ENCODE peak calls at places on chromosomes 11 and 22, in six cellular contexts. J, W, A, M, T and L are unnamed samples.

GRCh38 chr11:8103909-8104308 is 22.9 kb downstream of the TUB start:
- DNase-seq in J (no peak), W (no peak), A (no peak), M (no peak), T (no peak), L (no peak)

GRCh38 chr11:115706735-115707134 is 202.5 kb upstream of the CADM1 start:
- DNase-seq in J (no peak), W (no peak), A (no peak), M (no peak), T (no peak), L (no peak)

GRCh38 chr22:50601669-50602337 is 1.2 kb downstream of the MAPK8IP2 start:
- DNase-seq in J (no peak), W (no peak), A (peak; percentile 47), M (no peak), T (no peak), L (no peak)

GRCh38 chr11:124676386-124676785 is 2.7 kb downstream of the SPA17 start:
- DNase-seq in J (no peak), W (no peak), A (no peak), M (no peak), T (no peak), L (no peak)

GRCh38 chr11:63553759-63554158 is 9.4 kb downstream of the PLAAT2 start:
- DNase-seq in J (no peak), W (no peak), A (no peak), M (no peak), T (no peak), L (no peak)

GRCh38 chr11:40188848-40189247 is 1270.6 kb downstream of the LRRC4C start:
- DNase-seq in J (no peak), W (no peak), A (no peak), M (no peak), T (peak; percentile 12), L (no peak)

GRCh38 chr22:45450931-45451651 is 37.6 kb downstream of the RIBC2 start:
- DNase-seq in J (no peak), W (no peak), A (no peak), M (no peak), T (no peak), L (no peak)

GRCh38 chr22:49298834-49299750 is 528.6 kb downstream of the BRD1 start:
- DNase-seq in J (no peak), W (no peak), A (peak; percentile 29), M (no peak), T (no peak), L (no peak)

GRCh38 chr22:39947488-39948216 is 12.5 kb upstream of the TMA7B start:
- DNase-seq in J (no peak), W (no peak), A (no peak), M (no peak), T (no peak), L (no peak)

GRCh38 chr11:30345644-30346043 is 22.7 kb downstream of the ARL14EP start:
- DNase-seq in J (no peak), W (no peak), A (no peak), M (no peak), T (no peak), L (no peak)

GRCh38 chr11:11813288-11813962 is 28.3 kb upstream of the USP47 start:
- DNase-seq in J (no peak), W (no peak), A (no peak), M (no peak), T (peak; percentile 94), L (no peak)

GRCh38 chr11:3056296-3057068 is 741 bp downstream of the CARS1 start:
- DNase-seq in J (no peak), W (peak; percentile 48), A (no peak), M (peak; percentile 38), T (no peak), L (no peak)

GRCh38 chr11:65559951-65560537 is 1.9 kb upstream of the LTBP3 start:
- DNase-seq in J (no peak), W (peak; percentile 51), A (no peak), M (no peak), T (peak; percentile 64), L (no peak)

GRCh38 chr11:1200611-1201191 is 22.2 kb upstream of the MUC5B start:
- DNase-seq in J (no peak), W (no peak), A (no peak), M (no peak), T (no peak), L (peak; percentile 8)

GRCh38 chr11:96396637-96397036 is 6.8 kb downstream of the JRKL start:
- DNase-seq in J (no peak), W (no peak), A (no peak), M (no peak), T (no peak), L (no peak)

GRCh38 chr11:13010737-13011342 is 1.7 kb downstream of the RASSF10 start:
- DNase-seq in J (no peak), W (no peak), A (no peak), M (peak; percentile 51), T (no peak), L (peak; percentile 47)

GRCh38 chr22:37675930-37676571 is 615 bp downstream of the LGALS1 start:
- DNase-seq in J (no peak), W (no peak), A (peak; percentile 53), M (peak; percentile 26), T (no peak), L (no peak)

GRCh38 chr11:122976734-122977454 is 4.7 kb downstream of the BSX start:
- DNase-seq in J (no peak), W (no peak), A (peak; percentile 84), M (peak; percentile 80), T (no peak), L (peak; percentile 62)

GRCh38 chr22:19036523-19037273 is 85.5 kb downstream of the DGCR2 start:
- DNase-seq in J (no peak), W (no peak), A (no peak), M (peak; percentile 55), T (no peak), L (peak; percentile 42)

GRCh38 chr11:59667812-59668187 is 1.0 kb downstream of the PATL1 start:
- DNase-seq in J (no peak), W (no peak), A (no peak), M (no peak), T (peak; percentile 3), L (no peak)

GRCh38 chr11:110850846-110851245 is 138.6 kb upstream of the ARHGAP20 start:
- DNase-seq in J (no peak), W (no peak), A (no peak), M (no peak), T (no peak), L (no peak)

GRCh38 chr11:72703281-72704008 is 29.2 kb upstream of the PDE2A start:
- DNase-seq in J (no peak), W (peak; percentile 50), A (no peak), M (no peak), T (no peak), L (no peak)

GRCh38 chr11:65780770-65781151 is at the start of gene AP5B1:
- DNase-seq in J (no peak), W (peak; percentile 90), A (peak; percentile 65), M (peak; percentile 64), T (peak; percentile 35), L (peak; percentile 53)

GRCh38 chr11:134905513-134905912 is 493.5 kb upstream of the B3GAT1 start:
- DNase-seq in J (no peak), W (no peak), A (no peak), M (no peak), T (no peak), L (no peak)

GRCh38 chr11:31369348-31370329 is at the start of the genes DCDC1 and DNAJC24:
- DNase-seq in J (peak; percentile 76), W (peak; percentile 86), A (peak; percentile 94), M (peak; percentile 98), T (peak; percentile 91), L (peak; percentile 95)

GRCh38 chr22:23749747-23750373 is 1.1 kb downstream of the ZNF70 start:
- DNase-seq in J (no peak), W (no peak), A (no peak), M (no peak), T (no peak), L (no peak)

GRCh38 chr22:23752090-23752691 is 1.3 kb upstream of the ZNF70 start:
- DNase-seq in J (no peak), W (no peak), A (no peak), M (no peak), T (no peak), L (no peak)

GRCh38 chr22:23751441-23751996 is 607 bp upstream of the ZNF70 start:
- DNase-seq in J (no peak), W (no peak), A (no peak), M (peak; percentile 69), T (no peak), L (peak; percentile 51)

GRCh38 chr22:23750374-23750743 is 553 bp downstream of the ZNF70 start:
- DNase-seq in J (no peak), W (no peak), A (no peak), M (no peak), T (no peak), L (no peak)

GRCh38 chr22:23750744-23751440 is at the start of gene ZNF70:
- DNase-seq in J (no peak), W (peak; percentile 83), A (peak; percentile 90), M (peak; percentile 96), T (peak; percentile 69), L (peak; percentile 91)
- TF ChIP-seq CTCF in J (no peak), W (peak; percentile 49), A (no peak), M (no peak), T (peak; percentile 57), L (no peak)

GRCh38 chr11:34332524-34332923 is 25.3 kb downstream of the ABTB2 start:
- DNase-seq in J (no peak), W (no peak), A (no peak), M (peak; percentile 18), T (peak; percentile 80), L (peak; percentile 16)
- TF ChIP-seq CREB1 in J (no peak), W (no peak), A (no peak), M (no peak), T (no peak), L (no peak)

GRCh38 chr11:118658372-118659313 is 20.8 kb downstream of the TREH start:
- DNase-seq in J (no peak), W (no peak), A (no peak), M (peak; percentile 40), T (no peak), L (no peak)
- TF ChIP-seq CTCF in J (no peak), W (peak; percentile 42), A (no peak), M (no peak), T (no peak), L (no peak)

GRCh38 chr11:112392860-112393259 is 132.2 kb upstream of the PLET1 start:
- DNase-seq in J (no peak), W (no peak), A (no peak), M (no peak), T (no peak), L (no peak)

GRCh38 chr11:112398798-112399197 is 138.1 kb upstream of the PLET1 start:
- DNase-seq in J (no peak), W (no peak), A (no peak), M (no peak), T (no peak), L (no peak)

GRCh38 chr11:112391086-112391485 is 130.4 kb upstream of the PLET1 start:
- DNase-seq in J (no peak), W (no peak), A (no peak), M (no peak), T (no peak), L (no peak)

GRCh38 chr11:112396092-112396491 is 135.4 kb upstream of the PLET1 start:
- DNase-seq in J (no peak), W (no peak), A (no peak), M (no peak), T (no peak), L (no peak)

DNA sequence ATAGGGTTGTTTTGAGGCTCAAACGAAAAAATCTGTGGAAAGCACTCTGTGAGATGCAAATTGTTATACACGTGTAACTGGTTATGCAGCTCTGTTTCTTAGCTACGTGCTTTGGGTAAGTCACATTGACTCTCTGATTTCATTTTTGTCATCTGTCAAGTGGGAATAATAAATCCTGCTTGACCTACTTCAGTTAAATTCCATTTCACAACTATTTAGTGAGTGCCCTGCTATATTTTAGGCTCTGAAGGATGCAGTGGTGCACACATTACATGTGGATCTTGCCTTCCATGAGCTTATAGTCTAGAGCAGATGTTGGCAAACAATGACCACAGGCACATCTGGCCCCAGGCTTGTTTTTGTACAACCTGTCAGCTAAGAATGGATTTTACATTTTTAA is 133.6 kb upstream of the PLET1 start:
- DNase-seq in J (no peak), W (no peak), A (no peak), M (no peak), T (no peak), L (no peak)
- TF ChIP-seq CREB1 in J (no peak), W (no peak), A (no peak), M (no peak), T (no peak), L (no peak)